ENCODE peak calls at places on chromosome 14, in eight cellular contexts. B, U, C, R, L, G, M and Y are unnamed samples.

GRCh38 chr14:22980672-22981089 is 1.7 kb downstream of the AJUBA start:
- DNase-seq in B (no peak), U (no peak), C (no peak), R (peak), L (peak), G (peak), M (no peak), Y (no peak)

GRCh38 chr14:67413806-67414769 is 2.1 kb upstream of the PLEK2 start:
- DNase-seq in B (no peak), U (no peak), C (no peak), R (peak), L (peak), G (no peak), M (no peak), Y (peak)

GRCh38 chr14:101973356-101973755 is 9.0 kb downstream of the DYNC1H1 start:
- DNase-seq in B (no peak), U (no peak), C (no peak), R (no peak), L (peak), G (no peak), M (no peak), Y (no peak)

GRCh38 chr14:22915886-22916521 is 2.9 kb downstream of the RBM23 start:
- DNase-seq in B (no peak), U (no peak), C (no peak), R (no peak), L (peak), G (no peak), M (no peak), Y (no peak)

GRCh38 chr14:93731753-93732152 is 56.5 kb downstream of the PRIMA1 start:
- DNase-seq in B (no peak), U (no peak), C (no peak), R (no peak), L (no peak), G (no peak), M (no peak), Y (no peak)

GRCh38 chr14:90624228-90624627 is 192.0 kb downstream of the TTC7B start:
- DNase-seq in B (no peak), U (no peak), C (no peak), R (peak), L (peak), G (no peak), M (peak), Y (no peak)

GRCh38 chr14:101590062-101590461 is 28.8 kb downstream of the DIO3 start:
- DNase-seq in B (no peak), U (no peak), C (no peak), R (no peak), L (no peak), G (no peak), M (no peak), Y (no peak)

GRCh38 chr14:105197274-105197673 is 16.2 kb upstream of the NUDT14 start:
- DNase-seq in B (no peak), U (no peak), C (no peak), R (no peak), L (peak), G (no peak), M (no peak), Y (peak)

GRCh38 chr14:71478542-71478941 is 453.7 kb upstream of the RGS6 start:
- DNase-seq in B (no peak), U (no peak), C (no peak), R (no peak), L (no peak), G (no peak), M (no peak), Y (no peak)

GRCh38 chr14:77045570-77045890 is 17.0 kb upstream of the IRF2BPL start:
- DNase-seq in B (no peak), U (no peak), C (peak), R (peak), L (peak), G (no peak), M (no peak), Y (no peak)

GRCh38 chr14:68295316-68295816 is 475.8 kb downstream of the RAD51B start:
- DNase-seq in B (no peak), U (no peak), C (peak), R (no peak), L (no peak), G (peak), M (no peak), Y (no peak)

GRCh38 chr14:67575684-67576083 is 24.4 kb downstream of the PIGH start:
- DNase-seq in B (no peak), U (no peak), C (no peak), R (no peak), L (no peak), G (no peak), M (peak), Y (no peak)

GRCh38 chr14:101055106-101055662 is 151.7 kb upstream of the RTL1 start:
- DNase-seq in B (no peak), U (no peak), C (no peak), R (peak), L (no peak), G (no peak), M (no peak), Y (no peak)

GRCh38 chr14:76924363-76925151 is 98.3 kb downstream of the LRRC74A start:
- DNase-seq in B (peak), U (no peak), C (peak), R (no peak), L (no peak), G (no peak), M (peak), Y (no peak)

GRCh38 chr14:52400846-52401245 is 86.7 kb downstream of the PTGER2 start:
- DNase-seq in B (no peak), U (no peak), C (no peak), R (no peak), L (no peak), G (no peak), M (no peak), Y (no peak)

GRCh38 chr14:35533357-35534129 is 421 bp upstream of the INSM2 start:
- DNase-seq in B (peak), U (peak), C (peak), R (peak), L (peak), G (no peak), M (peak), Y (peak)

GRCh38 chr14:77681196-77682157 is 26.3 kb downstream of the ALKBH1 start:
- DNase-seq in B (peak), U (no peak), C (no peak), R (no peak), L (peak), G (no peak), M (no peak), Y (peak)

GRCh38 chr14:24678801-24679247 is 44.8 kb upstream of the GZMB start:
- DNase-seq in B (peak), U (peak), C (peak), R (peak), L (peak), G (peak), M (peak), Y (peak)

GRCh38 chr14:22210906-22211305 is 378.1 kb downstream of the DAD1 start:
- DNase-seq in B (no peak), U (no peak), C (no peak), R (no peak), L (no peak), G (no peak), M (no peak), Y (no peak)

GRCh38 chr14:57295261-57295660 is 26.5 kb downstream of the AP5M1 start:
- DNase-seq in B (no peak), U (no peak), C (no peak), R (no peak), L (no peak), G (no peak), M (no peak), Y (no peak)

GRCh38 chr14:91689608-91690007 is 42.3 kb downstream of the CATSPERB start:
- DNase-seq in B (no peak), U (no peak), C (no peak), R (no peak), L (no peak), G (no peak), M (no peak), Y (no peak)